ENCODE peak calls at places on chromosomes 6 and 20, in six cellular contexts. One of them, this sample, is unnamed.

GRCh38 chr6:170189236-170189635 is 101.6 kb downstream of the DLL1 start:
- DNase-seq in heart left ventricle: no peak
- DNase-seq in NCI-H1694 treated with DMSO at 0.1 percent for 48 hours: no peak
- DNase-seq in NCI-H460: no peak
- DNase-seq in HS-5: no peak
- DNase-seq in kidney tubule cell: no peak
- DNase-seq in this sample: no peak

GRCh38 chr6:156658186-156658585 is 119.0 kb upstream of the ARID1B start:
- DNase-seq in NCI-H460: no peak
- DNase-seq in HS-5: no peak
- DNase-seq in kidney tubule cell: peak; percentile 10
- DNase-seq in heart left ventricle: peak; percentile 30
- DNase-seq in NCI-H1694 treated with DMSO at 0.1 percent for 48 hours: no peak
- DNase-seq in this sample: no peak

GRCh38 chr20:38055294-38055693 is 21.7 kb downstream of the RPRD1B start:
- DNase-seq in kidney tubule cell: no peak
- DNase-seq in NCI-H460: no peak
- DNase-seq in heart left ventricle: no peak
- DNase-seq in NCI-H1694 treated with DMSO at 0.1 percent for 48 hours: no peak
- DNase-seq in HS-5: no peak
- DNase-seq in this sample: no peak

GRCh38 chr6:141561154-141561553 is 571.6 kb upstream of the GJE1 start:
- DNase-seq in kidney tubule cell: no peak
- DNase-seq in heart left ventricle: no peak
- DNase-seq in NCI-H1694 treated with DMSO at 0.1 percent for 48 hours: no peak
- DNase-seq in NCI-H460: no peak
- DNase-seq in HS-5: no peak
- DNase-seq in this sample: no peak

GRCh38 chr20:20412750-20413149 is 44.8 kb downstream of the INSM1 start:
- DNase-seq in kidney tubule cell: no peak
- DNase-seq in NCI-H1694 treated with DMSO at 0.1 percent for 48 hours: no peak
- DNase-seq in heart left ventricle: no peak
- DNase-seq in HS-5: no peak
- DNase-seq in NCI-H460: no peak
- DNase-seq in this sample: no peak

GRCh38 chr6:27775796-27776184 is 136.4 kb downstream of the OR2B2 start:
- DNase-seq in kidney tubule cell: peak; percentile 73
- DNase-seq in heart left ventricle: no peak
- DNase-seq in NCI-H1694 treated with DMSO at 0.1 percent for 48 hours: no peak
- DNase-seq in HS-5: no peak
- DNase-seq in NCI-H460: no peak
- DNase-seq in this sample: no peak

GRCh38 chr6:126531840-126532239 is 191.9 kb downstream of the CENPW start:
- DNase-seq in HS-5: no peak
- DNase-seq in NCI-H460: no peak
- DNase-seq in NCI-H1694 treated with DMSO at 0.1 percent for 48 hours: no peak
- DNase-seq in kidney tubule cell: peak; percentile 49
- DNase-seq in heart left ventricle: no peak
- DNase-seq in this sample: no peak

GRCh38 chr6:139547082-139547776 is 172.8 kb upstream of the CITED2 start:
- DNase-seq in kidney tubule cell: no peak
- DNase-seq in NCI-H460: no peak
- DNase-seq in NCI-H1694 treated with DMSO at 0.1 percent for 48 hours: no peak
- DNase-seq in heart left ventricle: no peak
- DNase-seq in HS-5: no peak
- DNase-seq in this sample: no peak

GRCh38 chr6:115058414-115059211 is 715.8 kb upstream of the HS3ST5 start:
- DNase-seq in HS-5: no peak
- DNase-seq in NCI-H460: no peak
- DNase-seq in NCI-H1694 treated with DMSO at 0.1 percent for 48 hours: no peak
- DNase-seq in heart left ventricle: no peak
- DNase-seq in kidney tubule cell: no peak
- DNase-seq in this sample: no peak

GRCh38 chr6:44525761-44526351 is 138.3 kb downstream of the CDC5L start:
- DNase-seq in NCI-H1694 treated with DMSO at 0.1 percent for 48 hours: no peak
- DNase-seq in NCI-H460: no peak
- DNase-seq in HS-5: no peak
- DNase-seq in heart left ventricle: no peak
- DNase-seq in kidney tubule cell: no peak
- DNase-seq in this sample: no peak

GRCh38 chr6:99522531-99522930 is 7.3 kb upstream of the USP45 start:
- DNase-seq in kidney tubule cell: peak; percentile 94
- DNase-seq in NCI-H460: no peak
- DNase-seq in heart left ventricle: no peak
- DNase-seq in HS-5: no peak
- DNase-seq in NCI-H1694 treated with DMSO at 0.1 percent for 48 hours: no peak
- DNase-seq in this sample: no peak

GRCh38 chr6:125377621-125378020 is 75.9 kb upstream of the HDDC2 start:
- DNase-seq in NCI-H1694 treated with DMSO at 0.1 percent for 48 hours: no peak
- DNase-seq in kidney tubule cell: no peak
- DNase-seq in HS-5: peak; percentile 74
- DNase-seq in heart left ventricle: no peak
- DNase-seq in NCI-H460: no peak
- DNase-seq in this sample: no peak

GRCh38 chr6:120320481-120321162 is 971.1 kb upstream of the MAN1A1 start:
- DNase-seq in heart left ventricle: no peak
- DNase-seq in kidney tubule cell: no peak
- DNase-seq in NCI-H1694 treated with DMSO at 0.1 percent for 48 hours: no peak
- DNase-seq in NCI-H460: no peak
- DNase-seq in HS-5: no peak
- DNase-seq in this sample: no peak

GRCh38 chr6:154852700-154853099 is 119.5 kb downstream of the SCAF8 start:
- DNase-seq in kidney tubule cell: no peak
- DNase-seq in NCI-H1694 treated with DMSO at 0.1 percent for 48 hours: no peak
- DNase-seq in HS-5: no peak
- DNase-seq in NCI-H460: no peak
- DNase-seq in heart left ventricle: no peak
- DNase-seq in this sample: no peak

GRCh38 chr6:89356644-89357043 is 4.1 kb upstream of the UBE2J1 start:
- DNase-seq in kidney tubule cell: no peak
- DNase-seq in heart left ventricle: no peak
- DNase-seq in NCI-H1694 treated with DMSO at 0.1 percent for 48 hours: no peak
- DNase-seq in HS-5: no peak
- DNase-seq in NCI-H460: no peak
- DNase-seq in this sample: no peak

GRCh38 chr20:63453029-63453523 is 19.4 kb downstream of the KCNQ2 start:
- DNase-seq in kidney tubule cell: no peak
- DNase-seq in HS-5: no peak
- DNase-seq in NCI-H460: peak; percentile 35
- DNase-seq in heart left ventricle: no peak
- DNase-seq in NCI-H1694 treated with DMSO at 0.1 percent for 48 hours: no peak
- DNase-seq in this sample: no peak

GRCh38 chr20:38094373-38094775 is 60.8 kb downstream of the RPRD1B start:
- DNase-seq in NCI-H460: peak; percentile 64
- DNase-seq in heart left ventricle: peak; percentile 53
- DNase-seq in NCI-H1694 treated with DMSO at 0.1 percent for 48 hours: peak; percentile 1
- DNase-seq in kidney tubule cell: peak; percentile 66
- DNase-seq in HS-5: peak; percentile 84
- DNase-seq in this sample: no peak

GRCh38 chr6:166501246-166501645 is 85.2 kb downstream of the RAMACL start:
- DNase-seq in NCI-H1694 treated with DMSO at 0.1 percent for 48 hours: no peak
- DNase-seq in heart left ventricle: no peak
- DNase-seq in kidney tubule cell: no peak
- DNase-seq in HS-5: no peak
- DNase-seq in NCI-H460: no peak
- DNase-seq in this sample: no peak

GRCh38 chr6:82032444-82032843 is 215.1 kb downstream of the IBTK start:
- DNase-seq in heart left ventricle: no peak
- DNase-seq in kidney tubule cell: no peak
- DNase-seq in NCI-H460: no peak
- DNase-seq in HS-5: no peak
- DNase-seq in NCI-H1694 treated with DMSO at 0.1 percent for 48 hours: no peak
- DNase-seq in this sample: no peak

GRCh38 chr6:166592818-166593217 is 6.3 kb upstream of the RAMACL start:
- DNase-seq in heart left ventricle: no peak
- DNase-seq in HS-5: no peak
- DNase-seq in NCI-H460: no peak
- DNase-seq in NCI-H1694 treated with DMSO at 0.1 percent for 48 hours: no peak
- DNase-seq in kidney tubule cell: peak; percentile 39
- DNase-seq in this sample: no peak

GRCh38 chr6:6588064-6588923 is at the start of gene LY86:
- DNase-seq in heart left ventricle: peak; percentile 57
- DNase-seq in NCI-H1694 treated with DMSO at 0.1 percent for 48 hours: no peak
- DNase-seq in kidney tubule cell: no peak
- DNase-seq in NCI-H460: no peak
- DNase-seq in HS-5: no peak
- DNase-seq in this sample: no peak

GRCh38 chr20:20452254-20452676 is 84.4 kb downstream of the INSM1 start:
- DNase-seq in NCI-H1694 treated with DMSO at 0.1 percent for 48 hours: peak; percentile 97
- DNase-seq in heart left ventricle: peak; percentile 44
- DNase-seq in HS-5: no peak
- DNase-seq in NCI-H460: no peak
- DNase-seq in kidney tubule cell: no peak
- DNase-seq in this sample: peak; percentile 22

GRCh38 chr6:13470240-13471140 is 16.9 kb downstream of the GFOD1 start:
- DNase-seq in NCI-H1694 treated with DMSO at 0.1 percent for 48 hours: no peak
- DNase-seq in heart left ventricle: no peak
- DNase-seq in HS-5: no peak
- DNase-seq in NCI-H460: no peak
- DNase-seq in kidney tubule cell: no peak
- DNase-seq in this sample: no peak

GRCh38 chr6:102619585-102619984 is 1226.1 kb downstream of the GRIK2 start:
- DNase-seq in HS-5: no peak
- DNase-seq in heart left ventricle: no peak
- DNase-seq in NCI-H1694 treated with DMSO at 0.1 percent for 48 hours: peak; percentile 21
- DNase-seq in kidney tubule cell: peak; percentile 1
- DNase-seq in NCI-H460: peak; percentile 13
- DNase-seq in this sample: no peak

GRCh38 chr6:155075938-155076337 is 80.8 kb downstream of the TIAM2 start:
- DNase-seq in NCI-H1694 treated with DMSO at 0.1 percent for 48 hours: no peak
- DNase-seq in heart left ventricle: no peak
- DNase-seq in NCI-H460: no peak
- DNase-seq in HS-5: no peak
- DNase-seq in kidney tubule cell: no peak
- DNase-seq in this sample: no peak

GRCh38 chr6:106745824-106746610 is 116.6 kb downstream of the QRSL1 start:
- DNase-seq in kidney tubule cell: peak; percentile 79
- DNase-seq in NCI-H1694 treated with DMSO at 0.1 percent for 48 hours: no peak
- DNase-seq in NCI-H460: peak; percentile 80
- DNase-seq in HS-5: no peak
- DNase-seq in heart left ventricle: no peak
- DNase-seq in this sample: no peak

GRCh38 chr6:154868143-154868594 is 126.9 kb upstream of the TIAM2 start:
- DNase-seq in heart left ventricle: no peak
- DNase-seq in NCI-H460: peak; percentile 47
- DNase-seq in NCI-H1694 treated with DMSO at 0.1 percent for 48 hours: peak; percentile 75
- DNase-seq in kidney tubule cell: peak; percentile 66
- DNase-seq in HS-5: no peak
- DNase-seq in this sample: no peak

GRCh38 chr6:47358440-47359225 is 48.9 kb upstream of the TNFRSF21 start:
- DNase-seq in NCI-H1694 treated with DMSO at 0.1 percent for 48 hours: no peak
- DNase-seq in NCI-H460: no peak
- DNase-seq in HS-5: no peak
- DNase-seq in heart left ventricle: no peak
- DNase-seq in kidney tubule cell: no peak
- DNase-seq in this sample: no peak

GRCh38 chr20:39358052-39358451 is 395.9 kb downstream of the DHX35 start:
- DNase-seq in kidney tubule cell: no peak
- DNase-seq in heart left ventricle: peak; percentile 19
- DNase-seq in HS-5: no peak
- DNase-seq in NCI-H1694 treated with DMSO at 0.1 percent for 48 hours: no peak
- DNase-seq in NCI-H460: no peak
- DNase-seq in this sample: no peak

GRCh38 chr6:170209354-170210025 is 81.4 kb downstream of the DLL1 start:
- DNase-seq in heart left ventricle: peak; percentile 9
- DNase-seq in NCI-H460: no peak
- DNase-seq in kidney tubule cell: no peak
- DNase-seq in NCI-H1694 treated with DMSO at 0.1 percent for 48 hours: no peak
- DNase-seq in HS-5: no peak
- DNase-seq in this sample: no peak

GRCh38 chr6:391559-392440 is at the start of gene IRF4:
- DNase-seq in NCI-H1694 treated with DMSO at 0.1 percent for 48 hours: no peak
- DNase-seq in HS-5: no peak
- DNase-seq in NCI-H460: no peak
- DNase-seq in heart left ventricle: no peak
- DNase-seq in kidney tubule cell: no peak
- DNase-seq in this sample: peak; percentile 25

GRCh38 chr6:26552640-26553189 is 14.5 kb downstream of the HMGN4 start:
- DNase-seq in NCI-H460: no peak
- DNase-seq in NCI-H1694 treated with DMSO at 0.1 percent for 48 hours: no peak
- DNase-seq in kidney tubule cell: no peak
- DNase-seq in heart left ventricle: no peak
- DNase-seq in HS-5: no peak
- DNase-seq in this sample: no peak

This sample was measured in effector memory CD4-positive, alpha-beta T cell.